ENCODE peak calls at places on chromosomes 6 and 20, in six cellular contexts. One of them, this sample, is unnamed.

GRCh38 chr6:143397229-143398222 is 53.0 kb downstream of the ADAT2 start:
- DNase-seq in psoas muscle: peak
- DNase-seq in AG09309: peak
- DNase-seq in endodermal cell: peak
- DNase-seq in BJ: peak
- DNase-seq in CD8-positive, alpha-beta T cell: peak
- DNase-seq in this sample: no peak

GRCh38 chr20:58826271-58826670 is 24.4 kb downstream of the GNAS-AS1 start:
- DNase-seq in psoas muscle: no peak
- DNase-seq in AG09309: no peak
- DNase-seq in endodermal cell: no peak
- DNase-seq in BJ: no peak
- DNase-seq in CD8-positive, alpha-beta T cell: no peak
- DNase-seq in this sample: no peak

GRCh38 chr6:53723331-53723730 is 57.8 kb upstream of the KLHL31 start:
- DNase-seq in psoas muscle: no peak
- DNase-seq in AG09309: no peak
- DNase-seq in endodermal cell: no peak
- DNase-seq in BJ: no peak
- DNase-seq in CD8-positive, alpha-beta T cell: no peak
- DNase-seq in this sample: no peak

GRCh38 chr20:49993301-49993751 is 10.5 kb downstream of the SNAI1 start:
- DNase-seq in psoas muscle: no peak
- DNase-seq in AG09309: no peak
- DNase-seq in endodermal cell: no peak
- DNase-seq in BJ: no peak
- DNase-seq in CD8-positive, alpha-beta T cell: no peak
- DNase-seq in this sample: peak

GRCh38 chr20:3045042-3045815 is 623 bp upstream of the MRPS26 start:
- DNase-seq in psoas muscle: peak
- DNase-seq in AG09309: peak
- DNase-seq in endodermal cell: no peak
- DNase-seq in BJ: peak
- DNase-seq in CD8-positive, alpha-beta T cell: peak
- DNase-seq in this sample: peak

GRCh38 chr20:46545077-46545826 is 5.2 kb downstream of the OCSTAMP start:
- DNase-seq in psoas muscle: no peak
- DNase-seq in AG09309: peak
- DNase-seq in endodermal cell: no peak
- DNase-seq in BJ: no peak
- DNase-seq in CD8-positive, alpha-beta T cell: no peak
- DNase-seq in this sample: peak

GRCh38 chr6:25053875-25054371 is 118.2 kb upstream of the RIPOR2 start:
- DNase-seq in psoas muscle: no peak
- DNase-seq in AG09309: no peak
- DNase-seq in endodermal cell: no peak
- DNase-seq in BJ: peak
- DNase-seq in CD8-positive, alpha-beta T cell: no peak
- DNase-seq in this sample: peak

GRCh38 chr6:143755301-143755744 is 77.6 kb downstream of the PHACTR2 start:
- DNase-seq in psoas muscle: no peak
- DNase-seq in AG09309: no peak
- DNase-seq in endodermal cell: no peak
- DNase-seq in BJ: no peak
- DNase-seq in CD8-positive, alpha-beta T cell: no peak
- DNase-seq in this sample: no peak

GRCh38 chr20:8601542-8601912 is 467.4 kb upstream of the PLCB4 start:
- DNase-seq in psoas muscle: no peak
- DNase-seq in AG09309: no peak
- DNase-seq in endodermal cell: no peak
- DNase-seq in BJ: no peak
- DNase-seq in CD8-positive, alpha-beta T cell: no peak
- DNase-seq in this sample: peak

GRCh38 chr20:34820805-34821578 is 4.5 kb downstream of the NCOA6 start:
- DNase-seq in psoas muscle: no peak
- DNase-seq in AG09309: no peak
- DNase-seq in endodermal cell: no peak
- DNase-seq in BJ: no peak
- DNase-seq in CD8-positive, alpha-beta T cell: no peak
- DNase-seq in this sample: no peak

GRCh38 chr6:158028876-158029275 is 47.2 kb downstream of the SYNJ2 start:
- DNase-seq in psoas muscle: no peak
- DNase-seq in AG09309: no peak
- DNase-seq in endodermal cell: no peak
- DNase-seq in BJ: no peak
- DNase-seq in CD8-positive, alpha-beta T cell: no peak
- DNase-seq in this sample: no peak

GRCh38 chr6:44859901-44860410 is 468.2 kb upstream of the RUNX2 start:
- DNase-seq in psoas muscle: no peak
- DNase-seq in AG09309: no peak
- DNase-seq in endodermal cell: no peak
- DNase-seq in BJ: no peak
- DNase-seq in CD8-positive, alpha-beta T cell: no peak
- DNase-seq in this sample: no peak

GRCh38 chr6:137571854-137572253 is 77.7 kb upstream of the OLIG3 start:
- DNase-seq in psoas muscle: no peak
- DNase-seq in AG09309: no peak
- DNase-seq in endodermal cell: peak
- DNase-seq in BJ: no peak
- DNase-seq in CD8-positive, alpha-beta T cell: peak
- DNase-seq in this sample: peak

GRCh38 chr6:8743146-8743745 is 307.9 kb upstream of the SLC35B3 start:
- DNase-seq in psoas muscle: no peak
- DNase-seq in AG09309: no peak
- DNase-seq in endodermal cell: no peak
- DNase-seq in BJ: no peak
- DNase-seq in CD8-positive, alpha-beta T cell: no peak
- DNase-seq in this sample: peak

GRCh38 chr6:37396571-37397185 is 36.3 kb upstream of the CMTR1 start:
- DNase-seq in psoas muscle: no peak
- DNase-seq in AG09309: peak
- DNase-seq in endodermal cell: no peak
- DNase-seq in BJ: peak
- DNase-seq in CD8-positive, alpha-beta T cell: no peak
- DNase-seq in this sample: no peak

DNA sequence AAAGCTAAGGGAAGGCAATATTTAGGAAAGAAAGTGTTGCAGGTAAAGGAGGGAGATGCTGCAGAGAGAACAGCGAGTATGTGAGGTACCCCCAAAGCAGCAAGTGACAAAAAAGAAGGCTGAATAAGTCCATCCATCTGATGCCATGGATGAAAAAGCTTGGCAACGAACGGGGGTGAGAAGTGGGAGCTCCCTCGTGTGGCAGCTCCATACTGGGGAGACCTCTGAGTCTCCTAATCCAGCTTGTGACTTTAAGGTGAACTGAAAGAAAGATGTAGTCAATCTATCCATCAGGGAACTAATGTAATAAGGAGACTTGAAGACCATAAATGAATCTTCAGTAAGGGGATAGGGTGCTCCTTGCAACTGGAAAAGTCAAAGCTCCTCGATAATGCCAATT is 156.6 kb downstream of the OTOR start:
- DNase-seq in psoas muscle: no peak
- DNase-seq in AG09309: no peak
- DNase-seq in endodermal cell: no peak
- DNase-seq in BJ: no peak
- DNase-seq in CD8-positive, alpha-beta T cell: no peak
- DNase-seq in this sample: no peak
- TF ChIP-seq CTCF in psoas muscle: no peak
- TF ChIP-seq CTCF in AG09309: no peak
- TF ChIP-seq CTCF in endodermal cell: peak
- TF ChIP-seq CTCF in BJ: peak
- TF ChIP-seq CTCF in CD8-positive, alpha-beta T cell: no peak
- TF ChIP-seq CTCF in this sample: no peak

GRCh38 chr20:32474009-32474716 is 111.0 kb downstream of the NOL4L start:
- DNase-seq in psoas muscle: no peak
- DNase-seq in AG09309: no peak
- DNase-seq in endodermal cell: no peak
- DNase-seq in BJ: no peak
- DNase-seq in CD8-positive, alpha-beta T cell: no peak
- DNase-seq in this sample: no peak
- H3K4me3 ChIP-seq in psoas muscle: peak
- H3K4me3 ChIP-seq in AG09309: peak
- H3K4me3 ChIP-seq in endodermal cell: no peak
- H3K4me3 ChIP-seq in BJ: peak
- H3K4me3 ChIP-seq in CD8-positive, alpha-beta T cell: no peak
- H3K4me3 ChIP-seq in this sample: no peak

DNA sequence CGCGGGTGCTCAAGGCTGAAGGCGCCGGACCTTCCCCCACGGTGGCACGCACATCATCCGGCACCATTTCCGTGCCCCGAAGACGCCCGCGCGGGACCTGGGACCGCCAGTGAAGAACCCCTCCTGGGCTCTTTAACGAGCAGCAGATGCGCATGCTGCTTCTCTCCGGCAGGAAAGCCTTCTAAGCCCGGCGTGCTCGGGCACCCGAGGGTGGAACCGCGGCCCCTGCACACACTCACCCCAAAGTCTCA is 220 bp downstream of the FOXQ1 start:
- DNase-seq in psoas muscle: no peak
- DNase-seq in AG09309: no peak
- DNase-seq in endodermal cell: no peak
- DNase-seq in BJ: no peak
- DNase-seq in CD8-positive, alpha-beta T cell: no peak
- DNase-seq in this sample: no peak
- TF ChIP-seq CTCF in psoas muscle: no peak
- TF ChIP-seq CTCF in AG09309: no peak
- TF ChIP-seq CTCF in endodermal cell: no peak
- TF ChIP-seq CTCF in BJ: no peak
- TF ChIP-seq CTCF in CD8-positive, alpha-beta T cell: no peak
- TF ChIP-seq CTCF in this sample: no peak

DNA sequence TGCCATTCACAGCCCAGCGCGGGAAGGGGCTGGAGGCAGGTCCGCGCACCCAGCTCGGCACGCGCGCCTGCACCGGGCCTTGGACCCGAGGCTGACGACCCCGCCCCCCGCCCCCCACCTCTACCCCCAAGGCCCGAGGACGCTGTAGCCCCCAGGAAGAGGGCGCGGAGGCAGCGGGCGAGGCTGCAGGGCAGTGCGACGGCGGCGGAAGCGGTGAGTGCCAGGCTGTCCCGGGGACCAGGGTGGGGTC is 1.2 kb downstream of the LIME1 start:
- DNase-seq in psoas muscle: no peak
- DNase-seq in AG09309: no peak
- DNase-seq in endodermal cell: no peak
- DNase-seq in BJ: no peak
- DNase-seq in CD8-positive, alpha-beta T cell: no peak
- DNase-seq in this sample: no peak
- H3K4me3 ChIP-seq in psoas muscle: peak
- H3K4me3 ChIP-seq in AG09309: no peak
- H3K4me3 ChIP-seq in endodermal cell: no peak
- H3K4me3 ChIP-seq in BJ: no peak
- H3K4me3 ChIP-seq in CD8-positive, alpha-beta T cell: peak
- H3K4me3 ChIP-seq in this sample: peak

GRCh38 chr6:23659125-23659524 is 466.9 kb upstream of the NRSN1 start:
- DNase-seq in psoas muscle: no peak
- DNase-seq in AG09309: no peak
- DNase-seq in endodermal cell: peak
- DNase-seq in BJ: no peak
- DNase-seq in CD8-positive, alpha-beta T cell: no peak
- DNase-seq in this sample: no peak
- TF ChIP-seq CTCF in psoas muscle: peak
- TF ChIP-seq CTCF in AG09309: peak
- TF ChIP-seq CTCF in endodermal cell: peak
- TF ChIP-seq CTCF in BJ: no peak
- TF ChIP-seq CTCF in CD8-positive, alpha-beta T cell: no peak
- TF ChIP-seq CTCF in this sample: peak

GRCh38 chr6:15691250-15691869 is 28.5 kb upstream of the DTNBP1 start:
- DNase-seq in psoas muscle: peak
- DNase-seq in AG09309: peak
- DNase-seq in endodermal cell: peak
- DNase-seq in BJ: peak
- DNase-seq in CD8-positive, alpha-beta T cell: peak
- DNase-seq in this sample: peak
- H3K4me3 ChIP-seq in psoas muscle: peak
- H3K4me3 ChIP-seq in AG09309: peak
- H3K4me3 ChIP-seq in endodermal cell: no peak
- H3K4me3 ChIP-seq in BJ: peak
- H3K4me3 ChIP-seq in CD8-positive, alpha-beta T cell: no peak
- H3K4me3 ChIP-seq in this sample: peak